ENCODE peak calls at places on chromosomes 16 and 17, in nine cellular contexts. B is gastrocnemius medialis, S is stomach, R is uterus, T is suprapubic skin, I is A549, P is breast epithelium, M is endothelial cell of umbilical vein, Z is GM12878. C is an unnamed sample.
A peak's percentile ranks its signal among the peaks of the same experiment; 100 is the strongest.

GRCh38 chr17:64492481-64493109 is 4.3 kb downstream of the POLG2 start:
- DNase-seq in B (no peak), S (no peak), R (no peak), T (no peak), I (peak; percentile 48), P (no peak), M (peak; percentile 51), Z (no peak), C (no peak)

GRCh38 chr17:79188048-79188447 is 113.4 kb downstream of the ENGASE start:
- DNase-seq in B (no peak), S (no peak), R (no peak), T (no peak), I (peak; percentile 50), P (no peak), M (no peak), Z (no peak), C (no peak)

GRCh38 chr17:29778936-29779811 is 150.9 kb downstream of the SSH2 start:
- DNase-seq in B (peak; percentile 79), S (peak; percentile 68), R (peak; percentile 80), T (peak; percentile 82), I (peak; percentile 66), P (peak; percentile 57), M (peak; percentile 81), Z (no peak), C (peak; percentile 98)

GRCh38 chr17:55735784-55736405 is 13.2 kb upstream of the TMEM100 start:
- DNase-seq in B (no peak), S (no peak), R (no peak), T (no peak), I (peak; percentile 72), P (no peak), M (peak; percentile 32), Z (no peak), C (no peak)

GRCh38 chr16:27743963-27744362 is 194.0 kb downstream of the KATNIP start:
- DNase-seq in B (no peak), S (no peak), R (no peak), T (no peak), I (no peak), P (no peak), M (no peak), Z (no peak), C (no peak)

GRCh38 chr17:77086433-77087010 is 54.2 kb upstream of the SEC14L1 start:
- DNase-seq in B (peak; percentile 86), S (peak; percentile 96), R (peak; percentile 79), T (peak; percentile 92), I (peak; percentile 90), P (peak; percentile 83), M (peak; percentile 75), Z (no peak), C (peak; percentile 97)

GRCh38 chr16:426115-426905 is 861 bp downstream of the RAB11FIP3 start:
- DNase-seq in B (no peak), S (no peak), R (no peak), T (no peak), I (no peak), P (no peak), M (peak; percentile 16), Z (no peak), C (no peak)

GRCh38 chr17:41654908-41655607 is 30.7 kb upstream of the KRT17 start:
- DNase-seq in B (no peak), S (no peak), R (no peak), T (no peak), I (no peak), P (no peak), M (no peak), Z (no peak), C (no peak)

GRCh38 chr17:35022536-35023063 is 40.9 kb downstream of the RFFL start:
- DNase-seq in B (peak; percentile 78), S (peak; percentile 60), R (peak; percentile 36), T (peak; percentile 74), I (peak; percentile 82), P (peak; percentile 79), M (peak; percentile 95), Z (no peak), C (peak; percentile 93)

GRCh38 chr16:82425661-82426060 is 201.1 kb upstream of the CDH13 start:
- DNase-seq in B (no peak), S (no peak), R (no peak), T (no peak), I (no peak), P (no peak), M (no peak), Z (no peak), C (peak; percentile 37)

GRCh38 chr17:47338026-47338425 is 14.3 kb downstream of the EFCAB13 start:
- DNase-seq in B (no peak), S (no peak), R (no peak), T (no peak), I (no peak), P (no peak), M (no peak), Z (no peak), C (no peak)

GRCh38 chr17:48636177-48637018 is 10.2 kb upstream of the HOXB9 start:
- DNase-seq in B (no peak), S (peak; percentile 48), R (peak; percentile 44), T (peak; percentile 79), I (peak; percentile 97), P (no peak), M (peak; percentile 93), Z (no peak), C (no peak)

GRCh38 chr17:62750502-62751349 is 57.4 kb downstream of the MARCHF10 start:
- DNase-seq in B (no peak), S (no peak), R (peak; percentile 29), T (no peak), I (no peak), P (no peak), M (no peak), Z (no peak), C (no peak)

GRCh38 chr17:72492494-72492893 is 371.7 kb downstream of the SOX9 start:
- DNase-seq in B (no peak), S (no peak), R (no peak), T (no peak), I (no peak), P (no peak), M (no peak), Z (no peak), C (no peak)

GRCh38 chr16:11238272-11239202 is 17.5 kb downstream of the SOCS1 start:
- DNase-seq in B (no peak), S (no peak), R (no peak), T (no peak), I (no peak), P (no peak), M (no peak), Z (no peak), C (no peak)

GRCh38 chr16:11235703-11235991 is 20.4 kb downstream of the SOCS1 start:
- DNase-seq in B (no peak), S (peak; percentile 64), R (no peak), T (no peak), I (no peak), P (no peak), M (no peak), Z (no peak), C (no peak)

GRCh38 chr16:11236855-11237254 is 19.1 kb downstream of the SOCS1 start:
- DNase-seq in B (no peak), S (no peak), R (no peak), T (no peak), I (no peak), P (no peak), M (no peak), Z (no peak), C (peak; percentile 75)

GRCh38 chr16:11234884-11235702 is 20.9 kb downstream of the SOCS1 start:
- DNase-seq in B (no peak), S (no peak), R (no peak), T (no peak), I (no peak), P (no peak), M (no peak), Z (no peak), C (no peak)

DNA sequence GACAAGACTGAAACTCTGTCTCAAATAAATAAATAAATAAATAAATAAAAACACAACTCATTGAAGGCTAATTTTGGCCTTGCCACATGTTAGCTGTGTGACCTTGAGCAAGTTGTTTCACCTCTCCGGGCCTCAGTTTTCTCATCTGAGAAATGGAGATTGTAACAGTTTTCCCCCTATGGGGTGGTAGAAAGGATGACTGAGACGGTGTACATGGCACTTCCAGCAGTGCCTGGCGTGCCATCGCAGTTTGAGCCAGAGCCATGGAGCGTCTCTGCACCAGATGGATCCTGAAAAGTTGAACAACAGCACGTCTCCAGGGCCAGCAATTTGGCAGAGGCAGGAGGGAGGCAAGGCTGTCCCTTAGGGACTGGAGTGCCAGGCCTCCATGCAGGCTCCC is 19.6 kb downstream of the SOCS1 start:
- DNase-seq in B (no peak), S (no peak), R (no peak), T (no peak), I (no peak), P (no peak), M (no peak), Z (no peak), C (no peak)
- H3K4me3 ChIP-seq in B (no peak overlapping the region), S (no peak overlapping the region), R (no peak overlapping the region), T (no peak overlapping the region), I (no peak overlapping the region), P (no peak overlapping the region), M (no peak overlapping the region), Z (no peak overlapping the region), C (no peak overlapping the region)

GRCh38 chr16:56631832-56632159 is 663 bp upstream of the MT1M start:
- DNase-seq in B (no peak), S (no peak), R (no peak), T (no peak), I (no peak), P (no peak), M (no peak), Z (no peak), C (no peak)
- H3K27ac ChIP-seq in B (peak overlapping the region; percentile 76), S (peak overlapping the region; percentile 77), R (peak overlapping the region; percentile 66), T (peak overlapping the region; percentile 82), I (no peak overlapping the region), P (peak overlapping the region; percentile 86), M (no peak overlapping the region), Z (no peak overlapping the region), C (peak overlapping the region; percentile 82)

GRCh38 chr16:2223375-2224182 is at the start of gene E4F1:
- DNase-seq in B (peak; percentile 100), S (peak; percentile 100), R (peak; percentile 99), T (peak; percentile 100), I (peak; percentile 100), P (peak; percentile 99), M (peak; percentile 99), Z (peak; percentile 97), C (peak; percentile 100)
- TF ChIP-seq POLR2A in B (peak; percentile 97), S (no peak), R (peak; percentile 89), T (peak; percentile 76), I (peak; percentile 95), P (peak; percentile 91), M (peak; percentile 96), Z (peak; percentile 99), C (peak; percentile 90)

DNA sequence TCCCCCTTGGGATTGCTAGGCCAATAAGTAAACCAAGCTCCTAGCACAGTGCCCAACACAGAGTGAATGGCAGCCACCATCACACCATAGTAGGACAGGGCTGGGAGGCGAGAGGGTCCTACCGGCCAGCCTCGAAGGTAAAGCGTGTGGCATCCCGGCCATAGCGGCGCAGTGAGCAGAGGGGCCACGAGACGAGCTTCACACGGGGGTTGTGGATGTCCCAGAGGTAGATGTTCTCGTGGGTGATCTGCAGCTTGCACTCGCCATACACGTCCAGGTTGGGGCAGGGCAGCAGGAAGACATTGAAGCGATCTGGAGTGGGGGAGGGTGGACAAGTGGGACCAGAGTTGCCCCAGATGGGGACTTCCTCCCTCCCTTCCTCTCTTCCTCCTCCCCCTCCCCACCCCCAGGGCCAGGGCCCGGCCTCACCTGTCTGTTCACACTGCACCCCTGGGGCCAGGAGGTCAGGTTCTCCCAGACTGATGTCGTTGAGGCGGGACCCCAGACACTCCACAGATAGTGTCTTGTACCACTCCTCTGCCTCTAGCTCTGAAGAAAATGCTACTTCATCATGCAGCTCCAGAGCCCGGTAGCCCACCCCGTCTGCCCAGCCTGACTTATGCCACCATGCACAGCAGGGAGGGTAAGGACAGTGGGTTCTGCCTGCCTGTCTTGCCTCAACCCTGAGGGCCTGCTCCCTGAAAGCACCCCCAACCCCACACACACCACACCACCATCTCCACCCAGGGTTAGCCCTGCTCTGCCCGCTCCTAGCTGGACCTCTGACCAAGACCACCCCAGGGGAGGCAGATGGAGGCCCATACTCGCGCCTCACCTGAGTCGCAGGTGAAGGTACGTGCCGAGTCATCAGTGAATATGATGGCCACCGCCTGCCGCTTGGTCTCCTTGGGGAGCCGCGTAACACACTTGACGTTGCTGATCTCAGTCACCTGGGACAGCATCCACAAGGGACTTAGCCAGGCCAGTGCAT is 11.3 kb downstream of the DOK4 start:
- DNase-seq in B (no peak), S (no peak), R (no peak), T (peak; percentile 59), I (no peak), P (no peak), M (no peak), Z (no peak), C (no peak)
- H3K4me3 ChIP-seq in B (no peak overlapping the region), S (no peak overlapping the region), R (no peak overlapping the region), T (no peak overlapping the region), I (no peak overlapping the region), P (no peak overlapping the region), M (no peak overlapping the region), Z (no peak overlapping the region), C (no peak overlapping the region)